ENCODE peak calls at places on chromosomes 5 and 9, in seven cellular contexts. W, D, U, I, O, F and T are unnamed samples. For H3K36me3 and H3K4me1, the result is how much of the 10 kb centered on the place peaks cover.

GRCh38 chr9:81719972-81720371 is 30.6 kb upstream of the TLE1 start:
- DNase-seq in U (no peak), O (no peak), F (no peak), I (no peak), W (no peak), D (no peak), T (no peak)

GRCh38 chr5:31811210-31811609 is 172.3 kb downstream of the PDZD2 start:
- DNase-seq in W (no peak), F (no peak), D (peak), O (no peak), I (no peak), U (peak), T (no peak)

GRCh38 chr5:35313296-35313695 is 83.0 kb upstream of the PRLR start:
- DNase-seq in F (no peak), O (no peak), W (no peak), D (peak), I (no peak), U (no peak), T (no peak)

GRCh38 chr5:56545016-56545415 is 270.3 kb upstream of the MAP3K1 start:
- DNase-seq in W (no peak), D (no peak), U (no peak), F (no peak), O (no peak), I (no peak), T (no peak)

GRCh38 chr9:136454026-136454796 is 14.6 kb upstream of the INPP5E start:
- DNase-seq in I (no peak), O (no peak), U (no peak), D (no peak), W (no peak), F (no peak), T (no peak)

GRCh38 chr9:95036676-95037075 is 280.8 kb downstream of the FANCC start:
- DNase-seq in W (no peak), O (no peak), U (no peak), F (no peak), I (no peak), D (no peak), T (no peak)

GRCh38 chr9:84843175-84843824 is 173.8 kb downstream of the NTRK2 start:
- DNase-seq in W (no peak), F (no peak), O (no peak), U (peak), I (no peak), D (no peak), T (no peak)

GRCh38 chr5:84381501-84382362 is 2.9 kb downstream of the EDIL3 start:
- DNase-seq in F (no peak), D (peak), W (no peak), O (peak), I (no peak), U (no peak), T (no peak)

GRCh38 chr5:80207832-80208231 is 48.0 kb downstream of the SERINC5 start:
- DNase-seq in I (no peak), F (no peak), D (no peak), O (no peak), W (no peak), U (no peak), T (no peak)

GRCh38 chr5:80204808-80205614 is 50.8 kb downstream of the SERINC5 start:
- DNase-seq in F (peak), D (no peak), U (peak), O (peak), I (no peak), W (no peak), T (no peak)

GRCh38 chr5:80210014-80210413 is 45.8 kb downstream of the SERINC5 start:
- DNase-seq in F (no peak), W (no peak), U (no peak), I (no peak), D (no peak), O (no peak), T (no peak)

GRCh38 chr5:80208337-80208736 is 47.5 kb downstream of the SERINC5 start:
- DNase-seq in W (no peak), I (no peak), F (no peak), O (no peak), D (peak), U (no peak), T (no peak)

DNA sequence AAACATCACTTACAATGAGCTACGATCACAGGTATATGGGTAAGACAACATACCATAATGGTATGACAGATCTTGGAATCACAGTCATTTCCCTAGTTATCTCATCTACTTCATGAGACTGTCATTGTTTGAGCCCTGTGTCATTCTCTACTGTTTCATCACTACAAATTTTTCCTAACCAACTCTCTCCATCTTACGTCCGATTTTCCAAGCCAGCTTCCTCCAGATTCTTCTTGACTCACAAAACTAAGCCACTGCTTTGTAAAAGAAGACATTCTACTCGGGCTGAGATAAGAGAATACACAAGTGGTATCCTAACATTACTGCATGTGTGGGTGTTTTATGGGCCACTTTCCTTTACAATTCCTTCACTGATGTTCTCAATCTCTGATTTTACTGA is 49.6 kb downstream of the SERINC5 start:
- DNase-seq in F (no peak), D (peak), W (no peak), U (peak), I (no peak), O (no peak), T (no peak)
- H3K36me3 ChIP-seq in F (half or more), D (under half), W (under half), U (under half), I (under half), O (under half), T (under half)

DNA sequence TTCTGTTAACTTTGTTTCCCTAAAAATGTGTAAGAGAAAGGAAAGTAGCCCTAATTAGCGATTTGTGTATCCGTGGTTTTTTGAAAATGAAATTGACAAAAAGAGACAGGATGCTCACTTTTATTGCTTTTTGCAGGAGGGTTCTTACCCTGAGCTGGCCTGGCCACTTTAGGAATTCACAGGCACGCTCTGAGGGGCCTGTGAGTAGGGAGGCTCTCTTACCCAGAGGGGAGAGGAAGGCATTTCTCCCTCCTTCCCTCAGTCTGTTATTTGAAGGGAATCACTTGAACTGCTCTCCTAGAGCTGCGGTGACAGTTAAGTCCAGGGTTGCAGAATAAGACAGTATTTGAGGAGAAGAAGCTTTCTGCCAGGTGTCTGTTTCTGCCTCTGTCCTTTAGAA is 16.7 kb downstream of the PIK3R1 start:
- DNase-seq in F (no peak), W (no peak), D (no peak), I (no peak), O (no peak), U (peak), T (peak)
- H3K4me1 ChIP-seq in F (under half), W (half or more), D (under half), I (under half), O (under half), U (under half), T (under half)

GRCh38 chr9:73180373-73180772 is 28.7 kb downstream of the ANXA1 start:
- DNase-seq in U (no peak), I (no peak), W (no peak), D (peak), O (no peak), F (no peak), T (no peak)

GRCh38 chr9:73176450-73176875 is 24.8 kb downstream of the ANXA1 start:
- DNase-seq in I (no peak), W (no peak), U (no peak), F (no peak), O (no peak), D (peak), T (no peak)

GRCh38 chr9:73178044-73178443 is 26.4 kb downstream of the ANXA1 start:
- DNase-seq in W (no peak), O (no peak), D (no peak), I (no peak), U (no peak), F (no peak), T (no peak)

GRCh38 chr9:73183917-73184861 is 32.5 kb downstream of the ANXA1 start:
- DNase-seq in I (no peak), O (no peak), F (peak), D (peak), U (peak), W (peak), T (no peak)

GRCh38 chr9:73179594-73179993 is 27.9 kb downstream of the ANXA1 start:
- DNase-seq in O (no peak), I (no peak), U (no peak), W (no peak), F (no peak), D (peak), T (no peak)
- H3K4me3 ChIP-seq in O (no peak), I (no peak), U (no peak), W (no peak), F (no peak), D (no peak), T (no peak)

DNA sequence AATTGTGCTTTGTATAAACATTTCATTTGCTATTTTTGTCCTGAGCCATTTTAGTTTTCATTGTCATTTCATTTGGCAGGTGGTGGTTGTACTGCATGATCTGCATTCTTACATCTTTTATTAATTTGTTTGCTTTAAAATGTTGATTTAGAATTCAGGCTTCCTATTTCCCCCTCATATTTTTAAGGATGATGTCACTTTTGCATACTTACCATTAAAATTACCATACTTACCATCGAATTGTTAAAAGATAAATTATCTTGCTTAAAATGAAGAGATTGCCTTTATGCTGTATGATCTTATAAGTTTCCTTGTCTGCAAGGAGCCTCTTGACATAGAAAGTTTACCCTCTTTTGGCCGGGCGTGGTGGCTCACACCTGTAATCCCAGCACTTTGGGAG is 31.1 kb downstream of the DIMT1 start:
- DNase-seq in F (no peak), I (no peak), U (no peak), D (no peak), W (no peak), O (no peak), T (no peak)
- H3K36me3 ChIP-seq in F (half or more), I (under half), U (under half), D (under half), W (under half), O (under half), T (under half)

DNA sequence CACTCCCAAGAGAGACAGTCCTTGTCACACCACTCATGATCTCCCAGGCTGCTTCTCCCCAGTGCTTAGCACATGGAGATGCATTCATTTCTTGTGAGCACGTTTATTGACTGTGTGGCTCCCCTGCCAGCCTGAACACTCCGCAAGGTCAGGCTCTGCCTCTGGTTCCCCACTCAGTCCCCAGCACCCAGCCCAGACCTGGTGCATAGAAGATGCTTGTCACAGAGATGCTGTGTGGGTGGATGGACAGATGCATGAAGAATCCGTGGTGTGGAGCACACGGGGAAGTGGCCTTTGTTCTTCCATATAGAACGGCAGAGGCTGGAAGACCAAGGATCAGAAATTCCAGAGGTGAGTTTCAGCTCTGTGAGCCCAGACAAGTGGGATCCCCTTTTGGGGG is 13.8 kb upstream of the CRB2 start:
- DNase-seq in U (no peak), W (no peak), F (no peak), I (no peak), O (no peak), D (no peak), T (no peak)
- H3K4me1 ChIP-seq in U (under half), W (under half), F (half or more), I (under half), O (under half), D (under half), T (under half)